ENCODE peak calls at places on chromosomes 1 and 21, in seven cellular contexts. G is PC-9, Y is HAP-1, L is GM06990, N is T1000, P is foreskin fibroblast, A is NCI-H2029 treated with DMSO at 0.1 percent for 48 hours. O is an unnamed sample.

GRCh38 chr1:103525114-103525606 is 339 bp upstream of the RNPC3 start:
- DNase-seq in Y (no peak), L (peak), A (peak), N (no peak), G (no peak), P (peak), O (peak)

GRCh38 chr1:26340047-26340481 is 13.9 kb downstream of the CRYBG2 start:
- DNase-seq in P (no peak), N (no peak), A (no peak), L (no peak), Y (no peak), G (no peak), O (no peak)

GRCh38 chr21:45976666-45977335 is 4.8 kb upstream of the COL6A1 start:
- DNase-seq in A (no peak), Y (no peak), L (no peak), G (no peak), N (no peak), P (no peak), O (no peak)

GRCh38 chr1:235417101-235417697 is 50.0 kb downstream of the TBCE start:
- DNase-seq in L (no peak), A (peak), Y (peak), N (peak), G (peak), P (peak), O (peak)

GRCh38 chr1:11802616-11802972 is 3.2 kb downstream of the MTHFR start:
- DNase-seq in A (no peak), L (no peak), N (no peak), G (no peak), Y (no peak), P (no peak), O (no peak)

GRCh38 chr1:228459091-228459993 is 27.8 kb upstream of the RNF187 start:
- DNase-seq in P (peak), N (no peak), Y (peak), A (peak), L (peak), G (peak), O (peak)

GRCh38 chr1:21926065-21926464 is 11.0 kb downstream of the HSPG2 start:
- DNase-seq in Y (no peak), N (no peak), A (no peak), L (no peak), G (no peak), P (no peak), O (no peak)

GRCh38 chr1:109620890-109621289 is 1.3 kb downstream of the AMPD2 start:
- DNase-seq in A (peak), N (peak), Y (peak), G (peak), P (peak), L (peak), O (peak)

GRCh38 chr1:7109901-7110300 is 324.6 kb downstream of the CAMTA1 start:
- DNase-seq in L (no peak), P (no peak), Y (no peak), N (no peak), A (no peak), G (no peak), O (no peak)

GRCh38 chr1:154474802-154475201 is 27.2 kb upstream of the TDRD10 start:
- DNase-seq in A (no peak), P (peak), Y (peak), N (peak), L (no peak), G (peak), O (no peak)

GRCh38 chr1:39720094-39720999 is 18.3 kb upstream of the PPIE start:
- DNase-seq in A (peak), P (peak), Y (no peak), L (peak), N (no peak), G (peak), O (peak)

GRCh38 chr1:233269656-233270055 is 25.9 kb downstream of the PCNX2 start:
- DNase-seq in A (no peak), N (no peak), G (no peak), Y (no peak), P (peak), L (no peak), O (no peak)

GRCh38 chr1:173669491-173669941 is at the start of gene ANKRD45:
- DNase-seq in Y (no peak), G (no peak), L (peak), P (peak), N (no peak), A (no peak), O (peak)

GRCh38 chr1:115466433-115466832 is 128.4 kb upstream of the NGF start:
- DNase-seq in P (no peak), G (no peak), N (no peak), L (no peak), Y (no peak), A (no peak), O (no peak)

GRCh38 chr21:44304846-44305245 is 5.0 kb downstream of the PFKL start:
- DNase-seq in Y (peak), G (no peak), A (no peak), N (no peak), L (no peak), P (no peak), O (peak)

GRCh38 chr21:44437696-44438431 is 17.4 kb upstream of the LRRC3 start:
- DNase-seq in Y (no peak), L (no peak), P (no peak), G (no peak), A (no peak), N (no peak), O (no peak)

GRCh38 chr21:38819719-38820147 is 14.0 kb downstream of the ETS2 start:
- DNase-seq in N (peak), A (no peak), Y (no peak), G (peak), L (no peak), P (peak), O (no peak)

GRCh38 chr1:9269078-9269501 is 23.6 kb upstream of the SPSB1 start:
- DNase-seq in A (no peak), L (no peak), N (peak), Y (no peak), G (no peak), P (no peak), O (no peak)

GRCh38 chr1:178096421-178096820 is 2.5 kb downstream of the RASAL2 start:
- DNase-seq in G (no peak), Y (no peak), P (no peak), N (no peak), L (no peak), A (no peak), O (no peak)

GRCh38 chr1:51237313-51237700 is 1.2 kb downstream of the RNF11 start:
- DNase-seq in G (no peak), Y (no peak), A (peak), L (no peak), P (no peak), N (no peak), O (no peak)

GRCh38 chr1:68449901-68450300 is at the start of gene RPE65:
- DNase-seq in N (no peak), Y (peak), L (no peak), A (no peak), P (no peak), G (no peak), O (no peak)

GRCh38 chr21:38807481-38807880 is 1.8 kb downstream of the ETS2 start:
- DNase-seq in L (no peak), P (no peak), N (no peak), Y (peak), A (no peak), G (no peak), O (no peak)

GRCh38 chr1:15029786-15030185 is 123.8 kb upstream of the TMEM51 start:
- DNase-seq in N (no peak), A (no peak), P (no peak), G (no peak), Y (no peak), L (no peak), O (no peak)

GRCh38 chr21:30256100-30256499 is 26.6 kb downstream of the KRTAP24-1 start:
- DNase-seq in L (no peak), A (no peak), G (no peak), P (no peak), Y (no peak), N (no peak), O (no peak)

GRCh38 chr1:22704440-22705067 is 6.1 kb upstream of the EPHB2 start:
- DNase-seq in N (peak), L (no peak), P (peak), Y (peak), G (peak), A (peak), O (peak)

GRCh38 chr21:35843911-35844667 is 216.2 kb downstream of the SETD4 start:
- DNase-seq in L (no peak), Y (no peak), A (no peak), P (no peak), G (no peak), N (no peak), O (no peak)

GRCh38 chr1:159889821-159890252 is 10.1 kb downstream of the CFAP45 start:
- DNase-seq in G (no peak), N (peak), Y (no peak), L (peak), A (no peak), P (peak), O (no peak)

GRCh38 chr1:11875094-11875493 is 16.3 kb upstream of the NPPB start:
- DNase-seq in Y (no peak), P (no peak), G (no peak), L (no peak), N (no peak), A (no peak), O (no peak)

GRCh38 chr1:165633624-165634023 is 2.6 kb downstream of the MGST3 start:
- DNase-seq in A (no peak), Y (no peak), L (no peak), P (peak), G (no peak), N (no peak), O (no peak)

GRCh38 chr1:66262233-66262632 is 271.7 kb upstream of the SGIP1 start:
- DNase-seq in N (peak), L (no peak), Y (peak), P (peak), A (no peak), G (peak), O (no peak)

GRCh38 chr1:159508951-159509350 is 26.9 kb downstream of the OR10J5 start:
- DNase-seq in N (no peak), L (no peak), A (no peak), Y (no peak), P (no peak), G (no peak), O (no peak)

GRCh38 chr1:52404116-52404974 is at the start of the genes ORC1 and PRPF38A:
- DNase-seq in Y (peak), N (peak), A (peak), L (peak), P (peak), G (peak), O (peak)

GRCh38 chr1:180070286-180070685 is 84.4 kb upstream of the QSOX1 start:
- DNase-seq in G (no peak), A (no peak), N (no peak), L (no peak), Y (no peak), P (no peak), O (no peak)

GRCh38 chr1:171265686-171266085 is 17.4 kb downstream of the FMO1 start:
- DNase-seq in P (no peak), Y (no peak), A (no peak), N (no peak), G (no peak), L (no peak), O (no peak)

GRCh38 chr1:161962094-161962887 is 61.4 kb downstream of the OLFML2B start:
- DNase-seq in A (no peak), Y (no peak), L (peak), G (no peak), N (no peak), P (peak), O (peak)

GRCh38 chr1:244236101-244236500 is 185.0 kb downstream of the ZBTB18 start:
- DNase-seq in G (no peak), L (no peak), Y (no peak), P (no peak), N (no peak), A (no peak), O (no peak)

O was measured in NT2/D1.